ENCODE peak calls at places on chromosomes 3 and 15, in four cellular contexts. X is dorsolateral prefrontal cortex, Z is mammary epithelial cell, I is esophagus muscularis mucosa. U is an unnamed sample. For H3K27me3, the result is how much of the 10 kb centered on the place peaks cover.

GRCh38 chr3:50221413-50222168 is 14.4 kb upstream of the GNAI2 start:
- DNase-seq in X (no peak), I (no peak), Z (no peak), U (no peak)

GRCh38 chr15:95291878-95292472 is 1038.5 kb upstream of the NR2F2 start:
- DNase-seq in I (no peak), X (no peak), Z (peak), U (peak)

GRCh38 chr3:169295126-169295525 is 368.4 kb downstream of the MECOM start:
- DNase-seq in I (no peak), X (no peak), Z (no peak), U (peak)

GRCh38 chr15:31013863-31014607 is 22.6 kb upstream of the MTMR10 start:
- DNase-seq in X (no peak), I (no peak), Z (no peak), U (no peak)

GRCh38 chr15:41013698-41014414 is 60.6 kb downstream of the CHAC1 start:
- DNase-seq in Z (no peak), X (no peak), I (no peak), U (peak)

GRCh38 chr3:157115069-157116006 is 44.6 kb downstream of the CCNL1 start:
- DNase-seq in Z (peak), X (no peak), I (no peak), U (peak)

GRCh38 chr3:126523745-126524428 is at the start of gene CHST13:
- DNase-seq in Z (peak), I (no peak), X (peak), U (peak)

GRCh38 chr3:64291345-64291744 is 66.1 kb upstream of the PRICKLE2 start:
- DNase-seq in Z (peak), I (no peak), X (no peak), U (peak)

GRCh38 chr3:194905696-194906095 is 220.0 kb downstream of the FAM43A start:
- DNase-seq in I (peak), X (no peak), Z (peak), U (peak)

GRCh38 chr15:88630141-88630721 is 8.6 kb upstream of the ISG20 start:
- DNase-seq in I (no peak), Z (peak), X (no peak), U (peak)

GRCh38 chr15:88918738-88919137 is 5.6 kb upstream of the MFGE8 start:
- DNase-seq in X (no peak), I (no peak), Z (peak), U (peak)

GRCh38 chr3:145518639-145519038 is 642.3 kb downstream of the PLOD2 start:
- DNase-seq in I (no peak), X (no peak), Z (no peak), U (no peak)

GRCh38 chr3:123688241-123688747 is 103.4 kb upstream of the HACD2 start:
- DNase-seq in X (no peak), I (no peak), Z (peak), U (peak)

GRCh38 chr3:165643433-165643824 is 193.8 kb downstream of the BCHE start:
- DNase-seq in I (no peak), X (no peak), Z (peak), U (peak)

GRCh38 chr15:47897525-47897924 is 180.2 kb downstream of the SEMA6D start:
- DNase-seq in I (no peak), Z (peak), X (no peak), U (peak)

GRCh38 chr3:140943781-140944547 is 2.3 kb downstream of the SLC25A36 start:
- DNase-seq in X (no peak), I (no peak), Z (no peak), U (peak)

GRCh38 chr15:52438047-52438446 is 90.6 kb downstream of the MYO5A start:
- DNase-seq in Z (no peak), I (no peak), X (peak), U (peak)

GRCh38 chr3:5423523-5423922 is 236.0 kb downstream of the EDEM1 start:
- DNase-seq in Z (no peak), I (no peak), X (no peak), U (no peak)

GRCh38 chr15:51425517-51426033 is 84.1 kb downstream of the GLDN start:
- DNase-seq in Z (peak), X (no peak), I (no peak), U (peak)

GRCh38 chr3:14949126-14949525 is 1.7 kb downstream of the NR2C2 start:
- DNase-seq in I (no peak), X (no peak), Z (no peak), U (no peak)

GRCh38 chr15:25717116-25717755 is 145.9 kb downstream of the ATP10A start:
- DNase-seq in X (no peak), I (no peak), Z (no peak), U (no peak)

GRCh38 chr15:92812271-92812670 is 87.9 kb upstream of the CHD2 start:
- DNase-seq in I (no peak), Z (peak), X (no peak), U (no peak)

GRCh38 chr3:193980905-193981304 is 155.0 kb upstream of the HES1 start:
- DNase-seq in Z (no peak), X (no peak), I (peak), U (no peak)

GRCh38 chr3:39141211-39141995 is 12.0 kb downstream of the CSRNP1 start:
- DNase-seq in I (no peak), Z (peak), X (no peak), U (peak)

DNA sequence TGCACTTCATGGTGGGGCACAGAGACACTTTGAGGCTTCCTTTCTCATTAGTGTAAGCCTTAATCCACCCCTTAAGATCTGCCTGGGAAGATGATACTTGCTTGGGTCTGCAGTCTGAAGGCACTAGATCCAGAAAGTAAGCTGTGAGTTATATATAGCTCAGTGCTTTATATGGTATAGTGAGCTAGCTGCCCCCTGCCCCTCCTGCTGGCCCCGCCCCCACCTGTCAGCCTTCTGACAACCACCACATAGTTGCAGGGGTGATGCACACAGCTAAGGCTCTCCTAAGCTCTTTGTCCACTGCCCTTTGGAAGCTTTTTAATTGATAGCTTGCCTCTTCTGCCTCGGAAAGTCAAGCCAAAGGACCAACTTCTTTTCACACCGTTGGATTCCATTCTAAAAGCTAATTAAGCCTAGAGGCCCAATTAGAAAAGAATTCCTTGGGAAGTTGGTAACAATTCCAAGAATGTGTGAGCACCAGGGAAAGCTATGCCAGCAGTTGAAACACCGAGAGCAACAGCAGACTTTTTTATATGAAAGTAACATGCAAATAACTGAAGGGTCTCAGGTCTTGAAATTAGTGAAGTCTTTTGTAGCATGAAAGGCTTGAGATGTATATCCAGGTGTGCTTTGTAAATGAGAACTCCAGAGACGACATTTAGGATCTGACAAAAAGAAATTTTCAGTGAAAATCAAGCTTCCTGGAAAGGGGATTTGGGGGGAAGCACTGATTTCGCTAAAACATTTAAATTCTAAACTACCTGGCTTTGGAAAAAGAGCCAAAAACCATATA is 2.3 kb downstream of the TPM1 start:
- DNase-seq in X (no peak), Z (peak), I (no peak), U (no peak)
- H3K27me3 ChIP-seq in X (under half), Z (under half), I (under half), U (under half)

DNA sequence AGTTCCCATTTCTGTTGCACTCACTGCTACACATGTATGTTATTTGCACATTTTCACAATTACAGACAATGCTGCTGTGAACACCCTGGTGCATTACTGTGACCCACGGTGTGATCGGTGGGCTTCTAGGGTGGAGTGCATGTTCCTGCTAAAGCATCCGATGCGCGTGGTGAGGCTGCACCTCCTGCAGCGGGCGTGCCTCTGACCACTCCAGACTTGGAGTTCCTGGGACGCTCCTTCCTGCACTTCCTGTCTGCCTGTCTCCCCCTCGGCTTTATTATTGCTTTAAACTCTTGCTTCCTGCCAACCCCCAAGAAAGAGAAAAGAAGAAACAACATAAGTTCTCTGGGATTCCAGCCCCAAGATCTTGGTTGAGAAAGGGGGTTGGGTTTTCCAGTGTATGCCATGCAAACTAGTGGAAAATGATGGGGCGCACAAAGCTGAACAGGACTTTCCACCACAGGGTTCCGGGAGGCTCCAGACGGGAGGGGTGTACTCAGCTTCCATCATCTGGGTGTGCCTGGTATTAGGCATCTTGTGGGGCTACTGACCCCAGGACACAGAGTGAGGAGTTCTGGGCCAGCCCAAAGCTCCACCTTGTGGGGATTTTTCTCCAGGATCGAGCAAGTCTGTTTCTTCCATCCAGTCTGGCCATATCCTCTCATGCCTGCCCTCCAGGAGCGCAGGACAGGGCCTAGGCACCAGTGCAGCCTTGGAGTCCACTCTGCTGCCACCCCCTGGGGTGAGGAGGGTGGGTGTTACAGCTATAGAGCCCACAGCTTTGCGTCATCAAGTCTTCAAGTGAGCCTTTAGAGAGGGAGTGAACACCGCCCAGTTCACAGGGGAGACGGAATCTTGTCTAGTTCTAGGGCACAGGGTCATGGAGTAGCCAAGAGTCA is 11.2 kb downstream of the RPL32 start:
- DNase-seq in X (no peak), Z (no peak), I (no peak), U (peak)
- TF ChIP-seq CTCF in X (no peak), Z (peak), I (no peak), U (no peak)

DNA sequence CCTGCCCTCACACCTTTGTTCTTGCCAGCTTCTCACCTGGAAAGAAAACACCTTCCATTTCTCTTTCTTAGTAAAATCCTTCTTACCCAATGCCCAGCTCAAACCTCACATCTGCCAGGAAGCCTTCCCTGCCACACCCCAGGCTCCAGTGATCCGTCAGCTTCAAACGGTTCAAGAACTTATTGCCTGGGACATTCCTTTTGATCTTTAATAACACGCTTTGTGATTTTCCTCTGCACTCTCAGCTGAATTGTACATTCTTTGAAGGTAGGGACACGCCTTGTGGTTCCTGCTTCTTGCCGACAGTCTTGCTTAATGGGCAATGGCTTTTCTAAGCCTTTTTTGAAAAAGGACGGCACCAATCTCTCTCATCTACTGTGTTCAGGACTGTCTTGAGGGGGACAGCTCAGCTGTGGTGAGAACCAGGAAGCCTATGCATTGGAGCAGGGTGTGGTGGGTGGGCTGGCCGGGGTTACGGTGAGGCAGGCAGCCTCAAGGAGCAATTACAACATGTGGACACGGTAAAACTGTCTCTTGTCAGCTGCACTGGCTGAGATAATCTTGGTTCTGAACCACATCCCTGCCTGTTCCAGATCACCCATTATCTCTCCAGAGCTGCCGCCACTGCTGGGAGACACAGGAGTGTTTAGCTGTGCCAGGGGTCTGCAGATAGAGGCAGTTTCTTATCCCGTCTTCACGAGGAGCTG is 46.1 kb upstream of the GLCE start:
- DNase-seq in Z (peak), I (no peak), X (no peak), U (peak)
- H3K27me3 ChIP-seq in Z (under half), I (under half), X (under half), U (under half)

DNA sequence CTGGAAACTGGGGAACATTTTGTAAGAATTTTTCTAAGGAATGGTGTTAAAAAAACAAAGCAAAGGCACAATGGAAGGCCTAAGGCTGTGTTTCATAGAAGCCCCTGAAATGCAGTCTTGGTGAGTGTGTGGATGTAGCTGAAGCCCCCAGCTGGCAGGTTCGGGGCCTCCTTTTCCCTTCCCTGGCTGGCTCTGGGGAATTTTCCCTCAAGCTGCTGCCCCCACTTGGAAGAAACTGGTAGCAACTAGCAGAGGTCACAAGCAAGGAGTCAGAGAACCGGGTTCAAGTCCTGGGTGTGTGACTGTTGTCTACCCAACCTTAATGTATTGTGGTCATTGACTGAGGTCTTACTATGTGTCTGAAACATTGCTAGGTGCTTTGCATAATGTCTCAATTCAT is 85.3 kb upstream of the MYZAP start:
- DNase-seq in X (no peak), I (no peak), Z (no peak), U (no peak)
- TF ChIP-seq CTCF in X (no peak), I (no peak), Z (no peak), U (peak)